ENCODE peak calls at places on chromosomes 5 and 9, in five cellular contexts. P, G, Q, Z and F are unnamed samples.

GRCh38 chr9:121328876-121329681 is 41.0 kb downstream of the STOM start:
- DNase-seq in G (no peak), Q (no peak), P (no peak), Z (no peak), F (no peak)

GRCh38 chr5:6504677-6505414 is 56.2 kb downstream of the UBE2QL1 start:
- DNase-seq in P (no peak), G (peak), Z (no peak), Q (peak), F (peak)

GRCh38 chr5:154786414-154786813 is 31.2 kb downstream of the LARP1 start:
- DNase-seq in P (no peak), Q (no peak), G (no peak), Z (no peak), F (peak)

GRCh38 chr5:159091051-159091450 is 8.7 kb downstream of the EBF1 start:
- DNase-seq in Z (no peak), G (no peak), P (no peak), Q (no peak), F (no peak)

GRCh38 chr5:39494099-39494498 is 69.3 kb upstream of the DAB2 start:
- DNase-seq in P (no peak), G (no peak), Q (peak), Z (peak), F (peak)

GRCh38 chr9:36873247-36873875 is 160.7 kb downstream of the PAX5 start:
- DNase-seq in Q (peak), P (peak), G (peak), Z (peak), F (peak)

GRCh38 chr9:131747352-131747751 is 7.5 kb upstream of the RAPGEF1 start:
- DNase-seq in P (peak), Z (no peak), G (peak), Q (peak), F (peak)

GRCh38 chr9:116342941-116343340 is 189.3 kb downstream of the PAPPA start:
- DNase-seq in G (peak), P (no peak), Z (no peak), Q (no peak), F (no peak)

GRCh38 chr9:116945817-116946216 is 258.7 kb downstream of the TRIM32 start:
- DNase-seq in P (no peak), G (no peak), Z (no peak), Q (no peak), F (no peak)

GRCh38 chr9:31848505-31849285 is 535.7 kb upstream of the ACO1 start:
- DNase-seq in P (no peak), G (no peak), Z (peak), Q (no peak), F (no peak)

GRCh38 chr5:65142007-65142406 is 339.7 kb downstream of the ADAMTS6 start:
- DNase-seq in P (no peak), Q (no peak), G (no peak), Z (no peak), F (no peak)

GRCh38 chr5:80191397-80191796 is 64.5 kb downstream of the SERINC5 start:
- DNase-seq in Z (no peak), G (no peak), P (no peak), Q (no peak), F (no peak)

GRCh38 chr5:156402387-156402921 is 75.5 kb downstream of the SGCD start:
- DNase-seq in G (no peak), Z (no peak), P (peak), Q (no peak), F (no peak)

GRCh38 chr5:173010021-173010420 is 26.4 kb downstream of the ATP6V0E1 start:
- DNase-seq in Z (no peak), G (peak), P (peak), Q (no peak), F (peak)

GRCh38 chr5:65721050-65721774 is 697 bp downstream of the SGTB start:
- DNase-seq in G (peak), Q (peak), Z (peak), P (peak), F (peak)

GRCh38 chr9:12539602-12540001 is 153.6 kb upstream of the TYRP1 start:
- DNase-seq in P (no peak), G (no peak), Z (no peak), Q (no peak), F (no peak)

GRCh38 chr5:66001952-66002351 is 75.6 kb downstream of the ERBIN start:
- DNase-seq in Q (no peak), G (no peak), P (no peak), Z (no peak), F (no peak)

GRCh38 chr9:84000186-84000585 is 19.6 kb downstream of the RMI1 start:
- DNase-seq in Z (no peak), Q (no peak), P (no peak), G (no peak), F (peak)

GRCh38 chr9:1083325-1083913 is 33.3 kb downstream of the DMRT2 start:
- DNase-seq in Z (peak), G (peak), P (no peak), Q (peak), F (peak)